ENCODE peak calls at places on chromosomes 6 and 20, in eight cellular contexts. One of them, this sample, is unnamed.

GRCh38 chr6:53306819-53307347 is 41.9 kb downstream of the ELOVL5 start:
- ATAC-seq in left cardiac atrium: no peak
- ATAC-seq in Right ventricle myocardium inferior: no peak
- ATAC-seq in A549: peak; percentile 26
- ATAC-seq in effector memory CD8-positive, alpha-beta T cell: peak; percentile 5
- ATAC-seq in naive thymus-derived CD4-positive, alpha-beta T cell: no peak
- ATAC-seq in T-cell: no peak
- ATAC-seq in PC-3: peak; percentile 48
- ATAC-seq in this sample: peak; percentile 83

GRCh38 chr6:152404458-152404857 is 232.7 kb downstream of the SYNE1 start:
- ATAC-seq in left cardiac atrium: no peak
- ATAC-seq in Right ventricle myocardium inferior: no peak
- ATAC-seq in A549: peak; percentile 42
- ATAC-seq in effector memory CD8-positive, alpha-beta T cell: no peak
- ATAC-seq in naive thymus-derived CD4-positive, alpha-beta T cell: no peak
- ATAC-seq in T-cell: no peak
- ATAC-seq in PC-3: no peak
- ATAC-seq in this sample: no peak

GRCh38 chr6:34358389-34358906 is 34.0 kb downstream of the NUDT3 start:
- ATAC-seq in left cardiac atrium: peak; percentile 41
- ATAC-seq in Right ventricle myocardium inferior: peak; percentile 46
- ATAC-seq in A549: no peak
- ATAC-seq in effector memory CD8-positive, alpha-beta T cell: no peak
- ATAC-seq in naive thymus-derived CD4-positive, alpha-beta T cell: no peak
- ATAC-seq in T-cell: no peak
- ATAC-seq in PC-3: peak; percentile 76
- ATAC-seq in this sample: no peak

GRCh38 chr6:46175446-46175845 is 4.7 kb upstream of the ENPP5 start:
- ATAC-seq in left cardiac atrium: no peak
- ATAC-seq in Right ventricle myocardium inferior: no peak
- ATAC-seq in A549: no peak
- ATAC-seq in effector memory CD8-positive, alpha-beta T cell: peak; percentile 84
- ATAC-seq in naive thymus-derived CD4-positive, alpha-beta T cell: peak; percentile 64
- ATAC-seq in T-cell: peak; percentile 35
- ATAC-seq in PC-3: no peak
- ATAC-seq in this sample: peak; percentile 32

GRCh38 chr20:1178623-1179022 is 6.2 kb downstream of the TMEM74B start:
- ATAC-seq in left cardiac atrium: no peak
- ATAC-seq in Right ventricle myocardium inferior: no peak
- ATAC-seq in A549: no peak
- ATAC-seq in effector memory CD8-positive, alpha-beta T cell: no peak
- ATAC-seq in naive thymus-derived CD4-positive, alpha-beta T cell: no peak
- ATAC-seq in T-cell: no peak
- ATAC-seq in PC-3: no peak
- ATAC-seq in this sample: no peak

GRCh38 chr6:141808662-141809061 is 324.1 kb upstream of the GJE1 start:
- ATAC-seq in left cardiac atrium: no peak
- ATAC-seq in Right ventricle myocardium inferior: no peak
- ATAC-seq in A549: no peak
- ATAC-seq in effector memory CD8-positive, alpha-beta T cell: no peak
- ATAC-seq in naive thymus-derived CD4-positive, alpha-beta T cell: no peak
- ATAC-seq in T-cell: no peak
- ATAC-seq in PC-3: no peak
- ATAC-seq in this sample: no peak

GRCh38 chr6:108114861-108115597 is 40.5 kb upstream of the OSTM1 start:
- ATAC-seq in left cardiac atrium: peak; percentile 74
- ATAC-seq in Right ventricle myocardium inferior: peak; percentile 58
- ATAC-seq in A549: peak; percentile 47
- ATAC-seq in effector memory CD8-positive, alpha-beta T cell: peak; percentile 13
- ATAC-seq in naive thymus-derived CD4-positive, alpha-beta T cell: peak; percentile 25
- ATAC-seq in T-cell: peak; percentile 35
- ATAC-seq in PC-3: peak; percentile 50
- ATAC-seq in this sample: no peak

GRCh38 chr20:37108676-37109075 is 12.9 kb upstream of the RBL1 start:
- ATAC-seq in left cardiac atrium: no peak
- ATAC-seq in Right ventricle myocardium inferior: no peak
- ATAC-seq in A549: no peak
- ATAC-seq in effector memory CD8-positive, alpha-beta T cell: no peak
- ATAC-seq in naive thymus-derived CD4-positive, alpha-beta T cell: no peak
- ATAC-seq in T-cell: no peak
- ATAC-seq in PC-3: no peak
- ATAC-seq in this sample: no peak

GRCh38 chr6:153092082-153093013 is 38.7 kb downstream of the RGS17 start:
- ATAC-seq in left cardiac atrium: peak; percentile 33
- ATAC-seq in Right ventricle myocardium inferior: no peak
- ATAC-seq in A549: peak; percentile 45
- ATAC-seq in effector memory CD8-positive, alpha-beta T cell: no peak
- ATAC-seq in naive thymus-derived CD4-positive, alpha-beta T cell: peak; percentile 57
- ATAC-seq in T-cell: no peak
- ATAC-seq in PC-3: peak; percentile 54
- ATAC-seq in this sample: no peak

GRCh38 chr6:160348552-160349441 is 619 bp downstream of the SLC22A3 start:
- ATAC-seq in left cardiac atrium: peak; percentile 69
- ATAC-seq in Right ventricle myocardium inferior: peak; percentile 62
- ATAC-seq in A549: peak; percentile 67
- ATAC-seq in effector memory CD8-positive, alpha-beta T cell: peak; percentile 26
- ATAC-seq in naive thymus-derived CD4-positive, alpha-beta T cell: no peak
- ATAC-seq in T-cell: no peak
- ATAC-seq in PC-3: peak; percentile 68
- ATAC-seq in this sample: no peak

GRCh38 chr6:125245523-125246264 is 56.1 kb downstream of the HDDC2 start:
- ATAC-seq in left cardiac atrium: no peak
- ATAC-seq in Right ventricle myocardium inferior: no peak
- ATAC-seq in A549: no peak
- ATAC-seq in effector memory CD8-positive, alpha-beta T cell: no peak
- ATAC-seq in naive thymus-derived CD4-positive, alpha-beta T cell: no peak
- ATAC-seq in T-cell: no peak
- ATAC-seq in PC-3: no peak
- ATAC-seq in this sample: no peak

GRCh38 chr6:122082370-122082769 is 317.1 kb upstream of the HSF2 start:
- ATAC-seq in left cardiac atrium: no peak
- ATAC-seq in Right ventricle myocardium inferior: no peak
- ATAC-seq in A549: no peak
- ATAC-seq in effector memory CD8-positive, alpha-beta T cell: no peak
- ATAC-seq in naive thymus-derived CD4-positive, alpha-beta T cell: no peak
- ATAC-seq in T-cell: no peak
- ATAC-seq in PC-3: no peak
- ATAC-seq in this sample: peak; percentile 20

GRCh38 chr6:19472168-19472567 is 365.0 kb upstream of the ID4 start:
- ATAC-seq in left cardiac atrium: peak; percentile 73
- ATAC-seq in Right ventricle myocardium inferior: no peak
- ATAC-seq in A549: peak; percentile 100
- ATAC-seq in effector memory CD8-positive, alpha-beta T cell: no peak
- ATAC-seq in naive thymus-derived CD4-positive, alpha-beta T cell: no peak
- ATAC-seq in T-cell: no peak
- ATAC-seq in PC-3: peak; percentile 97
- ATAC-seq in this sample: no peak

GRCh38 chr20:49987868-49988690 is 5.3 kb downstream of the SNAI1 start:
- ATAC-seq in left cardiac atrium: no peak
- ATAC-seq in Right ventricle myocardium inferior: no peak
- ATAC-seq in A549: no peak
- ATAC-seq in effector memory CD8-positive, alpha-beta T cell: no peak
- ATAC-seq in naive thymus-derived CD4-positive, alpha-beta T cell: no peak
- ATAC-seq in T-cell: no peak
- ATAC-seq in PC-3: no peak
- ATAC-seq in this sample: no peak

GRCh38 chr6:116568111-116568510 is 3.2 kb upstream of the RWDD1 start:
- ATAC-seq in left cardiac atrium: no peak
- ATAC-seq in Right ventricle myocardium inferior: no peak
- ATAC-seq in A549: no peak
- ATAC-seq in effector memory CD8-positive, alpha-beta T cell: no peak
- ATAC-seq in naive thymus-derived CD4-positive, alpha-beta T cell: no peak
- ATAC-seq in T-cell: no peak
- ATAC-seq in PC-3: no peak
- ATAC-seq in this sample: no peak

GRCh38 chr6:25788305-25788922 is 33.9 kb downstream of the SLC17A4 start:
- ATAC-seq in left cardiac atrium: peak; percentile 44
- ATAC-seq in Right ventricle myocardium inferior: no peak
- ATAC-seq in A549: no peak
- ATAC-seq in effector memory CD8-positive, alpha-beta T cell: peak; percentile 43
- ATAC-seq in naive thymus-derived CD4-positive, alpha-beta T cell: peak; percentile 70
- ATAC-seq in T-cell: peak; percentile 52
- ATAC-seq in PC-3: peak; percentile 83
- ATAC-seq in this sample: no peak

GRCh38 chr6:97917369-97917768 is 634.4 kb upstream of the MMS22L start:
- ATAC-seq in left cardiac atrium: no peak
- ATAC-seq in Right ventricle myocardium inferior: no peak
- ATAC-seq in A549: no peak
- ATAC-seq in effector memory CD8-positive, alpha-beta T cell: no peak
- ATAC-seq in naive thymus-derived CD4-positive, alpha-beta T cell: no peak
- ATAC-seq in T-cell: no peak
- ATAC-seq in PC-3: no peak
- ATAC-seq in this sample: peak; percentile 24

GRCh38 chr6:154478691-154479090 is 31.8 kb downstream of the CNKSR3 start:
- ATAC-seq in left cardiac atrium: no peak
- ATAC-seq in Right ventricle myocardium inferior: no peak
- ATAC-seq in A549: no peak
- ATAC-seq in effector memory CD8-positive, alpha-beta T cell: no peak
- ATAC-seq in naive thymus-derived CD4-positive, alpha-beta T cell: no peak
- ATAC-seq in T-cell: no peak
- ATAC-seq in PC-3: no peak
- ATAC-seq in this sample: no peak

GRCh38 chr6:31896856-31897611 is 464 bp downstream of the EHMT2 start:
- ATAC-seq in left cardiac atrium: no peak
- ATAC-seq in Right ventricle myocardium inferior: no peak
- ATAC-seq in A549: peak; percentile 1
- ATAC-seq in effector memory CD8-positive, alpha-beta T cell: no peak
- ATAC-seq in naive thymus-derived CD4-positive, alpha-beta T cell: no peak
- ATAC-seq in T-cell: peak; percentile 16
- ATAC-seq in PC-3: no peak
- ATAC-seq in this sample: peak; percentile 42

GRCh38 chr20:17816804-17817590 is 117.2 kb downstream of the BANF2 start:
- ATAC-seq in left cardiac atrium: no peak
- ATAC-seq in Right ventricle myocardium inferior: no peak
- ATAC-seq in A549: no peak
- ATAC-seq in effector memory CD8-positive, alpha-beta T cell: no peak
- ATAC-seq in naive thymus-derived CD4-positive, alpha-beta T cell: no peak
- ATAC-seq in T-cell: no peak
- ATAC-seq in PC-3: no peak
- ATAC-seq in this sample: no peak

GRCh38 chr6:45479834-45480696 is 102.3 kb upstream of the SUPT3H start:
- ATAC-seq in left cardiac atrium: peak; percentile 55
- ATAC-seq in Right ventricle myocardium inferior: no peak
- ATAC-seq in A549: no peak
- ATAC-seq in effector memory CD8-positive, alpha-beta T cell: peak; percentile 78
- ATAC-seq in naive thymus-derived CD4-positive, alpha-beta T cell: peak; percentile 53
- ATAC-seq in T-cell: peak; percentile 34
- ATAC-seq in PC-3: no peak
- ATAC-seq in this sample: peak; percentile 84

GRCh38 chr6:13980534-13980933 is 55.8 kb downstream of the RNF182 start:
- ATAC-seq in left cardiac atrium: no peak
- ATAC-seq in Right ventricle myocardium inferior: no peak
- ATAC-seq in A549: no peak
- ATAC-seq in effector memory CD8-positive, alpha-beta T cell: no peak
- ATAC-seq in naive thymus-derived CD4-positive, alpha-beta T cell: no peak
- ATAC-seq in T-cell: no peak
- ATAC-seq in PC-3: no peak
- ATAC-seq in this sample: no peak

GRCh38 chr6:33606642-33607041 is 14.5 kb upstream of the ITPR3 start:
- ATAC-seq in left cardiac atrium: no peak
- ATAC-seq in Right ventricle myocardium inferior: no peak
- ATAC-seq in A549: no peak
- ATAC-seq in effector memory CD8-positive, alpha-beta T cell: no peak
- ATAC-seq in naive thymus-derived CD4-positive, alpha-beta T cell: no peak
- ATAC-seq in T-cell: no peak
- ATAC-seq in PC-3: no peak
- ATAC-seq in this sample: no peak

GRCh38 chr6:27782703-27783236 is 129.4 kb downstream of the OR2B2 start:
- ATAC-seq in left cardiac atrium: no peak
- ATAC-seq in Right ventricle myocardium inferior: no peak
- ATAC-seq in A549: no peak
- ATAC-seq in effector memory CD8-positive, alpha-beta T cell: no peak
- ATAC-seq in naive thymus-derived CD4-positive, alpha-beta T cell: no peak
- ATAC-seq in T-cell: no peak
- ATAC-seq in PC-3: no peak
- ATAC-seq in this sample: no peak

GRCh38 chr6:161128680-161129196 is 137.2 kb downstream of the MAP3K4 start:
- ATAC-seq in left cardiac atrium: no peak
- ATAC-seq in Right ventricle myocardium inferior: no peak
- ATAC-seq in A549: no peak
- ATAC-seq in effector memory CD8-positive, alpha-beta T cell: peak; percentile 69
- ATAC-seq in naive thymus-derived CD4-positive, alpha-beta T cell: peak; percentile 37
- ATAC-seq in T-cell: peak; percentile 65
- ATAC-seq in PC-3: peak; percentile 25
- ATAC-seq in this sample: no peak

GRCh38 chr20:52965819-52966218 is 6.3 kb upstream of the TSHZ2 start:
- ATAC-seq in left cardiac atrium: no peak
- ATAC-seq in Right ventricle myocardium inferior: no peak
- ATAC-seq in A549: no peak
- ATAC-seq in effector memory CD8-positive, alpha-beta T cell: no peak
- ATAC-seq in naive thymus-derived CD4-positive, alpha-beta T cell: no peak
- ATAC-seq in T-cell: no peak
- ATAC-seq in PC-3: no peak
- ATAC-seq in this sample: no peak

GRCh38 chr6:166313255-166314070 is 5.3 kb upstream of the PRR18 start:
- ATAC-seq in left cardiac atrium: peak; percentile 68
- ATAC-seq in Right ventricle myocardium inferior: peak; percentile 74
- ATAC-seq in A549: peak; percentile 50
- ATAC-seq in effector memory CD8-positive, alpha-beta T cell: peak; percentile 95
- ATAC-seq in naive thymus-derived CD4-positive, alpha-beta T cell: peak; percentile 98
- ATAC-seq in T-cell: peak; percentile 67
- ATAC-seq in PC-3: peak; percentile 92
- ATAC-seq in this sample: no peak

This sample was measured in stimulated activated memory B cell treated with anti-CD40 and anti-IgM and Interleukin-4, amounts not matched to agents 10 μg/mL and 1 μg/mL and 100 μg/mL, for 72 hours.